ENCODE peak calls at places on chromosomes 7 and 10, in six cellular contexts. Z is uterus, F is nephron progenitor cell, G is body of pancreas, O is AG10803, I is RWPE1. X is an unnamed sample.

GRCh38 chr7:39184387-39184786 is 206.7 kb downstream of the POU6F2 start:
- DNase-seq in Z (no peak), F (no peak), G (no peak), O (no peak), I (no peak), X (no peak)

GRCh38 chr7:123533929-123534382 is 439 bp downstream of the IQUB start:
- DNase-seq in Z (no peak), F (no peak), G (no peak), O (no peak), I (no peak), X (no peak)

GRCh38 chr7:85733163-85733915 is 546.5 kb upstream of the SEMA3D start:
- DNase-seq in Z (no peak), F (no peak), G (no peak), O (no peak), I (no peak), X (no peak)

GRCh38 chr10:107443817-107444216 is 279.3 kb upstream of the SORCS1 start:
- DNase-seq in Z (no peak), F (no peak), G (no peak), O (no peak), I (no peak), X (no peak)

GRCh38 chr7:45689011-45689796 is 115.0 kb downstream of the ADCY1 start:
- DNase-seq in Z (no peak), F (no peak), G (no peak), O (peak; percentile 75), I (peak; percentile 21), X (no peak)

GRCh38 chr7:14978687-14979086 is 76.1 kb upstream of the DGKB start:
- DNase-seq in Z (no peak), F (no peak), G (no peak), O (no peak), I (no peak), X (no peak)

GRCh38 chr7:31642681-31643115 is 44.3 kb upstream of the PPP1R17 start:
- DNase-seq in Z (no peak), F (no peak), G (no peak), O (no peak), I (no peak), X (no peak)

GRCh38 chr10:32130788-32131187 is 74.6 kb upstream of the KIF5B start:
- DNase-seq in Z (no peak), F (no peak), G (no peak), O (no peak), I (no peak), X (no peak)

GRCh38 chr10:46060706-46061105 is 14.6 kb upstream of the MSMB start:
- DNase-seq in Z (no peak), F (no peak), G (no peak), O (no peak), I (no peak), X (no peak)

DNA sequence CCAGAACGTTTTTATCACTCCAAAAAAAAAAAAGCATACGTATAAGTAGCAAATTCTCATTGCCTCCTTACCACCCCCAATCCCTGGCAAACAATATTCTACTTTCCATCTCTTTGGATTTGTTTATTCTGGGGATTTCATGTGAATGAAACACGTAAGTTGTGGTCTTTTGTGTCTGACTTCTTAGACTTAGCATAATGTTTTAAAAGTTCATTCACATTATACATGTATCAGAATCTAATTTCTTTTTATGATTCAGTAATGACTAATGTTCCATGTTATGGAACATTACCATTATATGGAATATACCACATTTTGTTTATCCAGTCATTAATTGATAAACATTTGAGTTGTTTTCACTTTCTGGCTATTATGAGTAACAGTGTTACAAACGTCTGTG is 12.5 kb upstream of the KLHL7 start:
- DNase-seq in Z (no peak), F (no peak), G (no peak), O (no peak), I (no peak), X (no peak)
- TF ChIP-seq CTCF in Z (no peak), F (no peak), G (no peak), O (no peak), I (no peak), X (no peak)

DNA sequence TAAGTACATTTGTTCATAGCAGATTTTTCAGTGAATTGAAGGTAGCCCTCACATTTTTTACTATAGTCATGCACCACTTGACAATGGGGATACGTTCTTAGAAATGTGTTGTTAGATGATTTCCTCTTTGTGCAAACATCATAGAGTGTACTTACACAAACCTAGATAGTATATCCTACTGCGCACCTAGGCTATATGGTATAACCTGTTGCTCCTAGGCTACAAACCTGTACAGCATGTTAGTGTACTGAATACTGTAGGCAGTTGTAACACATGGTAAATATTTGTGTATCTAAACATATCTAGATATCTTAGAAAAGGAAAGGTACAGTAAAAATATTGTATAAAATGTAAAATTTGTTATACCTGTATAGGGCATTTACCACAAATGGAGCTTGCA is 41.2 kb downstream of the TAX1BP1 start:
- DNase-seq in Z (no peak), F (no peak), G (no peak), O (no peak), I (no peak), X (no peak)
- TF ChIP-seq CTCF in Z (no peak), F (no peak), G (no peak), O (no peak), I (no peak), X (no peak)

DNA sequence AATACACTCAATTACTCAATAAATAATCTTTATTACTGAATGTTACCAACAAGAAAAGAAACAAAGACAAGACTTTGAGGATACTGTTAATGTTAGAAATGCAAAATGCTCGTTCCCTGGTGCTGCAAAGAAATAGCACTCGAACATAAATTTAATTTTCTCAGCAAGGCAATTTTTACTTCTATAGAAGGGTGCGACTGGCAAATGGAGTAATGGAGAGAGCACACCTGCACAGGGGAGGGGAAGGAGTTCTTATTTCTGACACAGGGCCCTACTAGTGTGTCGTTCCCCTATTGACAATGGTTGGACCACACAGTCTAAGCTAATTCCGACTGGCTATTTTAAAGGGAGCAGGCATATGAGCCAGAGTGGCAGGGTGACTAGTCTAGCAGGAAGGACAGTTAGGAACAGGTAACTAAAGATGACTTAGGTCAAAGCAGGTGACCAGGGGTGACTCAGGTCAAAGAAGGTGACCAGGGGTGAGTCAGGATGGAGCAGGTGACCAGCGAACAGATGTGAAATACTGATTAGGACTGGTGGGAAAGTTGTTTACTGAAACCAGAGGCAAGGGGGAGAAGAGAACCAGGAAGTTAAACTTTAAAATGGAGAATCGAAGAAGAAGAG is 119.1 kb downstream of the RNF32 start:
- DNase-seq in Z (no peak), F (no peak), G (no peak), O (no peak), I (no peak), X (no peak)
- TF ChIP-seq CTCF in Z (no peak), F (no peak), G (no peak), O (no peak), I (no peak), X (no peak)

GRCh38 chr7:29969706-29970105 is 19.9 kb downstream of the SCRN1 start:
- DNase-seq in Z (no peak), F (no peak), G (no peak), O (no peak), I (no peak), X (no peak)

GRCh38 chr7:29972315-29972669 is 17.3 kb downstream of the SCRN1 start:
- DNase-seq in Z (no peak), F (no peak), G (no peak), O (no peak), I (no peak), X (no peak)

GRCh38 chr7:29968683-29969457 is 20.7 kb downstream of the SCRN1 start:
- DNase-seq in Z (no peak), F (no peak), G (no peak), O (peak; percentile 46), I (peak; percentile 48), X (no peak)

GRCh38 chr7:29971566-29972314 is 17.9 kb downstream of the SCRN1 start:
- DNase-seq in Z (no peak), F (no peak), G (no peak), O (no peak), I (no peak), X (no peak)

DNA sequence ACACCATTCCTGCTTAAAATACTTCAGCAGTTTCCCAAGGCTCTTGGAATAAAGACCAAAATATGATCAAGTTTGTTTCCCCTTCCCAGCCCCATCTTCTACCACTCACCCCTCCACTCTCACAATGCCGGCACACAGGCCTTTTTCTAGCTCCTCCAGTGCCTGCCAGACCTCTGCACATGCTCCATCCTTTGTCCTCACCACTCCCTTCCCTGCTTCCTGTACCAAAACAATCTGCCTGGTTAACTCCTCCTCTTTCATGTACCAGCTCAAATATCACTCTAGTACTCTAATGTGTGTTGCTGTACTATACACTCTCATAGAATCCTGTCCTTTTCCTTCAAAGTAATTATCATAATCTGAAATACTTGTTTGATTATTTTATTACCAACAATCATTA is 19.4 kb downstream of the SCRN1 start:
- DNase-seq in Z (no peak), F (no peak), G (no peak), O (no peak), I (no peak), X (no peak)
- TF ChIP-seq CTCF in Z (no peak), F (no peak), G (no peak), O (no peak), I (no peak), X (no peak)

GRCh38 chr7:10312942-10313341 is 660.7 kb upstream of the PHF14 start:
- DNase-seq in Z (no peak), F (no peak), G (no peak), O (no peak), I (no peak), X (no peak)

GRCh38 chr7:10308276-10308675 is 665.4 kb upstream of the PHF14 start:
- DNase-seq in Z (no peak), F (no peak), G (no peak), O (no peak), I (no peak), X (no peak)
- TF ChIP-seq CTCF in Z (no peak), F (no peak), G (no peak), O (no peak), I (no peak), X (no peak)

GRCh38 chr10:47404937-47405336 is 20.8 kb upstream of the ZNF488 start:
- DNase-seq in Z (no peak), F (no peak), G (no peak), O (no peak), I (no peak), X (no peak)

GRCh38 chr10:47401874-47402645 is 18.0 kb upstream of the ZNF488 start:
- DNase-seq in Z (no peak), F (no peak), G (no peak), O (no peak), I (no peak), X (peak; percentile 11)

GRCh38 chr10:47404446-47404845 is 20.4 kb upstream of the ZNF488 start:
- DNase-seq in Z (no peak), F (no peak), G (no peak), O (no peak), I (no peak), X (peak; percentile 79)

GRCh38 chr10:47402681-47403301 is 18.7 kb upstream of the ZNF488 start:
- DNase-seq in Z (peak; percentile 50), F (no peak), G (peak; percentile 18), O (peak; percentile 91), I (peak; percentile 71), X (peak; percentile 80)

GRCh38 chr10:47403401-47404318 is 19.6 kb upstream of the ZNF488 start:
- DNase-seq in Z (no peak), F (no peak), G (no peak), O (peak; percentile 25), I (no peak), X (peak; percentile 13)
- TF ChIP-seq CTCF in Z (no peak), F (no peak), G (no peak), O (no peak), I (no peak), X (no peak)

X was measured in lower leg skin.